ENCODE peak calls at places on chromosomes 13 and 19, in four cellular contexts. Y is effector CD4-positive, alpha-beta T cell; C is activated CD4-positive, alpha-beta T cell treated with anti-CD3 and anti-CD28 coated beads, Interleukin-2, amount 10 ng/mL, durations not matched to agents 7 days and 5 days; N is nephron progenitor cell. V is an unnamed sample.
A peak's percentile ranks its signal among the peaks of the same experiment; 100 is the strongest.

GRCh38 chr19:5957132-5957531 is 20.8 kb downstream of the RANBP3 start:
- DNase-seq in Y (no peak), C (no peak), N (no peak), V (peak; percentile 37)

GRCh38 chr19:30704716-30705115 is 332.5 kb downstream of the ZNF536 start:
- DNase-seq in Y (no peak), C (no peak), N (no peak), V (no peak)

GRCh38 chr19:50908311-50908710 is 2.9 kb downstream of the KLK4 start:
- DNase-seq in Y (no peak), C (no peak), N (no peak), V (no peak)

GRCh38 chr13:44576396-44577235 is 486 bp upstream of the TSC22D1 start:
- DNase-seq in Y (peak; percentile 8), C (peak; percentile 36), N (peak; percentile 63), V (no peak)

GRCh38 chr13:110639935-110640334 is 24.6 kb downstream of the NAXD start:
- DNase-seq in Y (no peak), C (no peak), N (no peak), V (no peak)

GRCh38 chr19:31783592-31783991 is 434.4 kb upstream of the TSHZ3 start:
- DNase-seq in Y (no peak), C (no peak), N (peak; percentile 24), V (no peak)

GRCh38 chr13:61286148-61286745 is 129.4 kb downstream of the PCDH20 start:
- DNase-seq in Y (no peak), C (no peak), N (no peak), V (no peak)

GRCh38 chr19:46731007-46731501 is 14.1 kb upstream of the PRKD2 start:
- DNase-seq in Y (no peak), C (no peak), N (no peak), V (peak; percentile 94)